ENCODE peak calls at places on chromosomes 16 and 17, in eight cellular contexts. D, P, Y, N, R, O, H and I are unnamed samples. For H3K4me1, the result is how much of the 10 kb centered on the place peaks cover.

GRCh38 chr16:30353438-30354129 is 1.5 kb downstream of the CD2BP2 start:
- DNase-seq in H (no peak), P (no peak), N (no peak), D (no peak), O (no peak), Y (no peak), R (no peak), I (peak)

GRCh38 chr16:622920-623280 is 7.9 kb upstream of the WFIKKN1 start:
- DNase-seq in N (no peak), D (no peak), O (no peak), H (no peak), P (no peak), R (peak), Y (no peak), I (no peak)

GRCh38 chr17:79741751-79742588 is 11.2 kb downstream of the ENPP7 start:
- DNase-seq in H (peak), D (peak), N (peak), R (peak), Y (peak), O (peak), P (peak), I (peak)

GRCh38 chr16:80958284-80958683 is 48.4 kb downstream of the CMC2 start:
- DNase-seq in Y (no peak), H (no peak), P (no peak), R (no peak), N (no peak), D (no peak), O (no peak), I (no peak)

GRCh38 chr17:28701987-28702751 is 9.5 kb downstream of the PROCA1 start:
- DNase-seq in O (no peak), H (no peak), R (no peak), P (no peak), N (no peak), Y (no peak), D (no peak), I (no peak)

GRCh38 chr17:28727727-28728363 is 743 bp upstream of the NEK8 start:
- DNase-seq in D (peak), H (no peak), P (peak), O (peak), Y (peak), N (peak), R (peak), I (peak)

GRCh38 chr16:11145173-11145820 is 110.7 kb downstream of the SOCS1 start:
- DNase-seq in D (no peak), N (no peak), R (no peak), O (no peak), H (no peak), P (peak), Y (no peak), I (peak)

GRCh38 chr17:54948380-54948779 is 20.1 kb downstream of the COX11 start:
- DNase-seq in H (no peak), P (no peak), R (no peak), Y (no peak), D (no peak), O (no peak), N (no peak), I (no peak)

GRCh38 chr16:5851583-5851982 is 754.0 kb upstream of the EEF2KMT start:
- DNase-seq in O (no peak), Y (no peak), N (no peak), D (no peak), P (no peak), H (no peak), R (no peak), I (no peak)

GRCh38 chr16:13919330-13919682 is 648 bp upstream of the ERCC4 start:
- DNase-seq in H (peak), Y (no peak), P (no peak), R (no peak), O (no peak), D (no peak), N (peak), I (no peak)

GRCh38 chr17:40862985-40863733 is 3.9 kb downstream of the KRT12 start:
- DNase-seq in Y (no peak), R (no peak), P (peak), N (no peak), D (peak), O (no peak), H (no peak), I (no peak)

GRCh38 chr16:28280881-28281836 is 11.2 kb upstream of the SBK1 start:
- DNase-seq in N (no peak), D (no peak), O (no peak), P (no peak), H (no peak), R (no peak), Y (no peak), I (no peak)

GRCh38 chr17:15441315-15441714 is 26.1 kb downstream of the CDRT4 start:
- DNase-seq in H (no peak), D (no peak), P (no peak), Y (no peak), R (peak), O (no peak), N (no peak), I (no peak)

GRCh38 chr16:49833796-49834195 is 22.1 kb downstream of the ZNF423 start:
- DNase-seq in N (no peak), Y (no peak), R (peak), H (no peak), O (peak), D (no peak), P (peak), I (peak)

GRCh38 chr17:55069983-55070529 is 101.5 kb downstream of the STXBP4 start:
- DNase-seq in Y (no peak), N (no peak), D (no peak), H (no peak), O (no peak), R (no peak), P (no peak), I (no peak)

GRCh38 chr16:57255686-57256415 is 10.8 kb downstream of the ARL2BP start:
- DNase-seq in Y (no peak), R (no peak), H (no peak), D (no peak), O (no peak), P (no peak), N (no peak), I (no peak)

GRCh38 chr16:49463529-49463928 is 89.9 kb downstream of the C16orf78 start:
- DNase-seq in N (no peak), O (no peak), H (no peak), Y (peak), R (peak), D (no peak), P (no peak), I (peak)

GRCh38 chr17:50636145-50636803 is 1.6 kb downstream of the ABCC3 start:
- DNase-seq in Y (no peak), H (no peak), R (no peak), P (no peak), O (no peak), D (no peak), N (no peak), I (no peak)

GRCh38 chr17:22461460-22462145 is 769.3 kb downstream of the KCNJ18 start:
- DNase-seq in R (no peak), N (no peak), P (no peak), H (no peak), Y (no peak), D (no peak), O (no peak), I (no peak)

GRCh38 chr17:63171428-63172205 is 205.6 kb downstream of the TANC2 start:
- DNase-seq in H (no peak), D (no peak), Y (no peak), P (no peak), N (no peak), R (no peak), O (no peak), I (no peak)

GRCh38 chr17:82892869-82893565 is 53.2 kb upstream of the ZNF750 start:
- DNase-seq in Y (peak), H (no peak), O (no peak), N (no peak), P (peak), R (no peak), D (no peak), I (no peak)

GRCh38 chr16:87474566-87474996 is 18.2 kb downstream of the ZCCHC14 start:
- DNase-seq in O (no peak), Y (no peak), H (no peak), D (no peak), P (no peak), R (no peak), N (no peak), I (no peak)

GRCh38 chr17:58530655-58531054 is 16.2 kb upstream of the MTMR4 start:
- DNase-seq in N (no peak), Y (no peak), R (no peak), P (no peak), O (no peak), H (no peak), D (no peak), I (no peak)
- H3K4me1 ChIP-seq in N (under half), Y (under half), R (under half), P (half or more), O (under half), H (half or more), D (under half), I (under half)

DNA sequence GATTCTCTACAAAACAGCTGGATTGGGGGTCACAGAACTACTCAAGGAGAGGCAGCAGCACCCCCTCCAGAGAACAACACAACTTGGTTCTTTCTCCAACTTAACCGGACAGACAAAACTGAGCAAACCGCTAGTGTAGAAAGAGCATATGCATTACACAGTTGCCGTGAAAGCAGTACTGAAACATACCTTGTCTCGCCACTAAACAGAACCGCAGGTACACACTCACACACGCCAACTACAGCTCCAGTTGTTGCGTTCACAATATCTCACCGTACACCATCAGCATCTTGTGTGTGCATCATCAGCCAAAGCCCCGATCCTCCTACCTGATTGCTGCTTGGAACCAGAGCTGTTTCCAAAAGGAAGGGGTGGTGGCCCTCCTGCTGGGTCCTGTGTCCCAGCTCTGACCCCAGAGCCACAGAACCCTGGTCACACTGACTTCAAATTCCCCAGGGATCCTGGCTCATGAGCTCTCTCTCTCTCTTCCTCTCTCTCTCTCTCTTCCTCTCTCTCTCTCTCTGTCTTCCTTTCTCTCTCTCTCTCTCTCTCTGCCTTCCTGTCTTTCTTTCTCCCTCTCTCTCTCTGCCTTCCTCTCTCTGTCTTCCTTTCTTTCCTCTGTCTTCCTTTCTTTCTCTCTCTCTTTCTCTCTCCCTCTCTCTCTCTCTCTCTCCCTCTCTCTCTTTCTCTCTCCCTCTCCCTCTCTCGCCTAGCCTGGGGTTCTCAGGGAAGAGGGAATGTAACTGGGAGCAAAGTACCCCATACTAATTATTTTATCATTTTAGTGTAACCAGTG is 8.4 kb downstream of the PIMREG start:
- DNase-seq in H (no peak), R (no peak), N (no peak), D (no peak), O (no peak), P (no peak), Y (no peak), I (no peak)
- H3K27ac ChIP-seq in H (no peak), R (no peak), N (no peak), D (no peak), O (no peak), P (no peak), Y (no peak), I (no peak)

GRCh38 chr17:19384723-19385391 is 2.1 kb downstream of the MFAP4 start:
- DNase-seq in Y (no peak), O (peak), P (peak), H (peak), N (no peak), D (peak), R (peak), I (peak)
- H3K4me1 ChIP-seq in Y (under half), O (under half), P (half or more), H (half or more), N (under half), D (half or more), R (under half), I (under half)

GRCh38 chr17:80872011-80872929 is 119.4 kb upstream of the CHMP6 start:
- DNase-seq in H (no peak), N (no peak), R (peak), O (no peak), Y (no peak), D (no peak), P (peak), I (no peak)

GRCh38 chr17:80871341-80871740 is 120.3 kb upstream of the CHMP6 start:
- DNase-seq in O (no peak), D (no peak), P (no peak), N (no peak), H (no peak), R (peak), Y (no peak), I (peak)

GRCh38 chr17:80870401-80870800 is 121.2 kb upstream of the CHMP6 start:
- DNase-seq in H (no peak), P (no peak), D (no peak), N (no peak), O (no peak), Y (no peak), R (peak), I (no peak)

GRCh38 chr17:80874866-80875445 is 116.7 kb upstream of the CHMP6 start:
- DNase-seq in Y (no peak), H (no peak), R (no peak), N (no peak), O (no peak), P (no peak), D (no peak), I (no peak)

GRCh38 chr17:80872999-80873951 is 118.4 kb upstream of the CHMP6 start:
- DNase-seq in P (no peak), R (peak), O (no peak), Y (no peak), H (no peak), D (peak), N (peak), I (peak)
- H3K27ac ChIP-seq in P (no peak), R (no peak), O (no peak), Y (no peak), H (no peak), D (no peak), N (no peak), I (peak)

GRCh38 chr16:23330583-23331249 is 28.6 kb downstream of the SCNN1B start:
- DNase-seq in P (no peak), H (no peak), D (no peak), N (no peak), R (no peak), Y (no peak), O (no peak), I (no peak)

GRCh38 chr16:23333034-23333579 is 31.0 kb downstream of the SCNN1B start:
- DNase-seq in N (no peak), Y (no peak), P (no peak), O (no peak), R (no peak), D (no peak), H (no peak), I (no peak)

GRCh38 chr16:23334421-23334853 is 32.3 kb downstream of the SCNN1B start:
- DNase-seq in H (no peak), O (no peak), N (no peak), R (no peak), D (no peak), Y (no peak), P (no peak), I (no peak)

GRCh38 chr16:23334950-23335349 is 32.8 kb downstream of the SCNN1B start:
- DNase-seq in O (no peak), Y (no peak), R (no peak), D (no peak), N (no peak), P (no peak), H (no peak), I (no peak)

GRCh38 chr16:23333962-23334361 is 31.9 kb downstream of the SCNN1B start:
- DNase-seq in H (no peak), R (no peak), P (no peak), N (no peak), Y (no peak), O (no peak), D (no peak), I (no peak)
- H3K4me1 ChIP-seq in H (under half), R (under half), P (under half), N (under half), Y (under half), O (under half), D (under half), I (under half)

GRCh38 chr16:75111514-75112280 is 4.9 kb downstream of the LDHD start:
- DNase-seq in Y (no peak), P (no peak), H (no peak), O (peak), D (no peak), R (no peak), N (no peak), I (no peak)
- H3K27ac ChIP-seq in Y (no peak), P (peak), H (peak), O (peak), D (no peak), R (peak), N (no peak), I (peak)

DNA sequence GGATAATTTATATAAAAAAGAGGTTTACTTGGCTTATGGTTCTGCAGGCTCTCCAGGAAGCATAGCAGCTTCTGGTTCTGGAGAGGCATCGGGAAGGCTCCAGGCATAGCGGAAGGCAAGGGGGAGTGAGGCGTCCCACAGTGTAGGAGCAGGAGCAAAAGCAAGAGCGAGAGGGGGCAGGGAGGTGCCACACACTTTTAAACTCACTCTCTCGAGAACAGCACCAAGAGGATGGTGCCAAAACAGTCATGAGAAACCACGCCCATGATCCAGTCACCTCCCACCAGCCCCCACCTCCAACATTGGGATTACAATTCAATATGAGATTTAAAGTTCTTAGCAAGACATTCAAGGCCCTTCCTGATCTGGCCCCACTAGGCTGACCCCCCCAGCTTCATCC is 50.0 kb upstream of the LGALS9 start:
- DNase-seq in P (no peak), D (no peak), H (no peak), N (no peak), R (no peak), O (no peak), Y (no peak), I (no peak)
- H3K4me1 ChIP-seq in P (under half), D (under half), H (under half), N (half or more), R (under half), O (under half), Y (under half), I (under half)